ENCODE peak calls at places on chromosomes 16 and 17, in nine cellular contexts. G is AG10803, W is brain microvascular endothelial cell, T is bronchial epithelial cell, M is AG09319, V is glutamatergic neuron, Q is B cell, L is mucosa of descending colon, Z is neural crest cell. D is an unnamed sample.

GRCh38 chr16:19864566-19864965 is 20.1 kb downstream of the GPRC5B start:
- DNase-seq in G (no peak), W (no peak), T (no peak), M (no peak), V (no peak), Q (no peak), L (no peak), Z (no peak), D (peak; percentile 38)

GRCh38 chr16:11422381-11423314 is 77.4 kb downstream of the RMI2 start:
- DNase-seq in G (no peak), W (no peak), T (no peak), M (no peak), V (no peak), Q (no peak), L (no peak), Z (no peak), D (no peak)

GRCh38 chr16:84220851-84221250 is 19.0 kb downstream of the KCNG4 start:
- DNase-seq in G (peak; percentile 13), W (peak; percentile 60), T (no peak), M (no peak), V (no peak), Q (no peak), L (no peak), Z (no peak), D (no peak)

GRCh38 chr17:7314719-7315569 is at the start of gene GPS2:
- DNase-seq in G (peak; percentile 67), W (peak; percentile 59), T (peak; percentile 68), M (no peak), V (peak; percentile 94), Q (peak; percentile 94), L (peak; percentile 95), Z (peak; percentile 86), D (peak; percentile 97)

GRCh38 chr17:61766520-61766919 is 96.8 kb downstream of the BRIP1 start:
- DNase-seq in G (no peak), W (no peak), T (peak; percentile 82), M (no peak), V (no peak), Q (no peak), L (no peak), Z (no peak), D (no peak)

GRCh38 chr16:50859628-50860360 is 117.9 kb downstream of the CYLD start:
- DNase-seq in G (no peak), W (no peak), T (no peak), M (no peak), V (no peak), Q (no peak), L (peak; percentile 20), Z (no peak), D (no peak)

GRCh38 chr16:81645303-81645702 is 133.8 kb upstream of the PLCG2 start:
- DNase-seq in G (peak; percentile 84), W (peak; percentile 97), T (peak; percentile 92), M (no peak), V (no peak), Q (no peak), L (no peak), Z (no peak), D (peak; percentile 98)

GRCh38 chr17:44071198-44071520 is 624 bp downstream of the G6PC3 start:
- DNase-seq in G (peak; percentile 77), W (no peak), T (peak; percentile 75), M (no peak), V (no peak), Q (no peak), L (no peak), Z (no peak), D (no peak)

GRCh38 chr16:84704253-84704652 is 4.5 kb downstream of the USP10 start:
- DNase-seq in G (no peak), W (no peak), T (no peak), M (no peak), V (no peak), Q (no peak), L (peak; percentile 58), Z (no peak), D (no peak)

GRCh38 chr17:55740515-55741352 is 10.1 kb upstream of the PCTP start:
- DNase-seq in G (no peak), W (no peak), T (no peak), M (no peak), V (no peak), Q (no peak), L (no peak), Z (no peak), D (no peak)

GRCh38 chr17:45718791-45719190 is 65.3 kb upstream of the CRHR1 start:
- DNase-seq in G (no peak), W (no peak), T (no peak), M (no peak), V (no peak), Q (no peak), L (no peak), Z (no peak), D (no peak)

GRCh38 chr17:45715787-45716186 is 68.3 kb upstream of the CRHR1 start:
- DNase-seq in G (no peak), W (no peak), T (no peak), M (no peak), V (no peak), Q (no peak), L (no peak), Z (no peak), D (no peak)

GRCh38 chr17:45720386-45720785 is 63.7 kb upstream of the CRHR1 start:
- DNase-seq in G (no peak), W (no peak), T (no peak), M (no peak), V (no peak), Q (no peak), L (no peak), Z (no peak), D (no peak)

GRCh38 chr17:45722161-45722560 is 62.0 kb upstream of the CRHR1 start:
- DNase-seq in G (no peak), W (no peak), T (no peak), M (no peak), V (peak; percentile 73), Q (no peak), L (no peak), Z (peak; percentile 41), D (no peak)

DNA sequence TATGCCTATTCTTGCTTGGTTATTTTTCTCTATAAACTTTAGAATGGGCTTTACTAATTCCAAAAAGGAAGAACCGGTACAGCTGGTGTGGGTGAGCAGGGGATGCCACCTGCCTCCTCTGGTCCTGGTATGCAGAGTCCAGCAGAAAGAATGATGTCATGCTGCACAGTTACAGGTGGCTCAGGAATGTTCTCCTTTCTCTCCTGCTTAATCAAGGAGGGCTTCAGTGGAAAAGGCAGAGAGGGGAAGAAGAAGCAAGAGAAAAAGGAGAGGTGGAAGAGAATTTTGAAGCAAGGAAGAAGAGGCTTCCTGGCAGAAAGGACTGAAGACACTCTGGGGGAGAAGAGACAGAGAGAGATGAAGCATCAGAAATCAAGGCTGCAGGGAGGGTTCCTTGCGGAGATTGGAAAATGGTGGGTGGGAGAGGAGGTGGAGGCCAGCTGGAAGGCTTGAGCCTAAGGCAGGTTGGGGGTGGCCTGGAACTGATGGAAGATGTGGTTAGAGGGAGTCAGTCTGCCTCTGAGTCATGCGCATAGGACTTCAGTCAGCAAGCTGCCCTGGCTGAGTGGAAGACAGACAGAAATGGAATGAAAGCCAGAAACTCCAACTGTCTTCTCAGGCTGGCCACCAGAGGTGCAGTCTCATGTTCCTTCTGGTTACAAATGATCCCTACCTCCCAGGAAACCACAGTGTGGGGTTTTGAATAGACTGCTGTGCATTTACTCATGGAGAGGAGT is 64.6 kb upstream of the CRHR1 start:
- DNase-seq in G (peak; percentile 78), W (peak; percentile 80), T (peak; percentile 84), M (peak; percentile 10), V (no peak), Q (no peak), L (no peak), Z (no peak), D (no peak)
- TF ChIP-seq CTCF in G (peak; percentile 69), W (peak; percentile 77), T (peak; percentile 61), M (peak; percentile 42), V (peak; percentile 55), Q (no peak), L (no peak), Z (peak; percentile 42), D (peak; percentile 65)

GRCh38 chr17:76353599-76354316 is at the start of gene PRPSAP1:
- DNase-seq in G (peak; percentile 90), W (peak; percentile 84), T (peak; percentile 87), M (peak; percentile 60), V (peak; percentile 90), Q (peak; percentile 87), L (peak; percentile 89), Z (peak; percentile 85), D (no peak)
- TF ChIP-seq CTCF in G (peak; percentile 48), W (peak; percentile 66), T (peak; percentile 51), M (peak; percentile 57), V (no peak), Q (peak; percentile 19), L (peak; percentile 46), Z (peak; percentile 28), D (peak; percentile 72)

GRCh38 chr17:38338535-38338934 is 5.2 kb downstream of the GPR179 start:
- DNase-seq in G (no peak), W (no peak), T (no peak), M (no peak), V (no peak), Q (no peak), L (no peak), Z (no peak), D (no peak)

GRCh38 chr17:38338053-38338452 is 5.7 kb downstream of the GPR179 start:
- DNase-seq in G (no peak), W (no peak), T (no peak), M (no peak), V (no peak), Q (no peak), L (no peak), Z (no peak), D (no peak)

GRCh38 chr17:38341035-38341721 is 2.6 kb downstream of the GPR179 start:
- DNase-seq in G (no peak), W (no peak), T (peak; percentile 49), M (no peak), V (no peak), Q (no peak), L (peak; percentile 64), Z (no peak), D (no peak)

GRCh38 chr17:38336838-38337237 is 6.9 kb downstream of the GPR179 start:
- DNase-seq in G (no peak), W (no peak), T (no peak), M (no peak), V (no peak), Q (no peak), L (no peak), Z (no peak), D (no peak)

GRCh38 chr17:38339891-38340290 is 3.9 kb downstream of the GPR179 start:
- DNase-seq in G (no peak), W (no peak), T (no peak), M (no peak), V (no peak), Q (no peak), L (no peak), Z (no peak), D (no peak)
- TF ChIP-seq CTCF in G (no peak), W (no peak), T (no peak), M (no peak), V (no peak), Q (no peak), L (no peak), Z (no peak), D (no peak)

DNA sequence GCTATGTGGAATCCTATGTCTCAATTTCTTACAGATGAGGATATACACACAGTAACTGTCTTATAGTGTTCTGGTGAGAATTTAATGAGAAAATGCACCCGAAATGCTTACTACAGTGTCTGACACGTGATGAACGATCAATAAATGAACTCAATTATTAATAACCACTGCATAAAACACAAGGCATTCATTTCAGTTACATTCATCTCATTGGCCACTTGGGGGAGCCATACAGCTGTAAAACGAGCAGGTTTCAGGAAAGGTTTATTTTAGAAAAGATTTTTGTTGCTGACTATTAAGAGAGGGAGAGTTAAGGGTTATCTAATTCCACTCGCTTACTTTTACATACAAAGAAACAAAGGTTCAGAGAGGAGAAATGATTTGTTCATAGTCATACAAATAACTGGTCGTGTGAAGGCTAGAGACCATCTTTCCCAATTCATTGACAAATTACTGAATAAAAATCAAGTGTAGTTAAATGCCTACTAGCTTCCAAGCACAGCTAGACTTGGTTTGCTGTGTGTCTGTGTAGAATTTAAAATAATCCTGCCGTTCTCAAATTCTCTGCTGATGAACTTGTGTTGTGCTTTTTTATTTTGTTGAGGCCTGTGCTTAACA is 160.1 kb downstream of the MAP2K4 start:
- DNase-seq in G (peak; percentile 57), W (peak; percentile 54), T (peak; percentile 42), M (peak; percentile 18), V (no peak), Q (no peak), L (peak; percentile 49), Z (peak; percentile 39), D (no peak)
- TF ChIP-seq CTCF in G (peak; percentile 85), W (peak; percentile 71), T (peak; percentile 54), M (peak; percentile 73), V (peak; percentile 86), Q (peak; percentile 78), L (peak; percentile 54), Z (peak; percentile 92), D (peak; percentile 97)